ENCODE peak calls at places on chromosomes 11 and 22, in five cellular contexts. One of them, this sample, is unnamed.

GRCh38 chr22:41561788-41562187 is 978 bp downstream of the CSDC2 start:
- DNase-seq in left ventricle myocardium inferior: peak; percentile 67
- DNase-seq in coronary artery: no peak
- DNase-seq in bronchial epithelial cell: no peak
- DNase-seq in AG09309: no peak
- DNase-seq in this sample: no peak

GRCh38 chr11:113014731-113015455 is 53.7 kb downstream of the NCAM1 start:
- DNase-seq in left ventricle myocardium inferior: peak; percentile 71
- DNase-seq in coronary artery: no peak
- DNase-seq in bronchial epithelial cell: peak; percentile 11
- DNase-seq in AG09309: no peak
- DNase-seq in this sample: no peak

GRCh38 chr22:47138898-47139789 is 376.7 kb downstream of the TBC1D22A start:
- DNase-seq in left ventricle myocardium inferior: no peak
- DNase-seq in coronary artery: no peak
- DNase-seq in bronchial epithelial cell: no peak
- DNase-seq in AG09309: no peak
- DNase-seq in this sample: no peak

GRCh38 chr11:57424137-57424801 is 2.7 kb downstream of the SLC43A3 start:
- DNase-seq in left ventricle myocardium inferior: no peak
- DNase-seq in coronary artery: no peak
- DNase-seq in bronchial epithelial cell: no peak
- DNase-seq in AG09309: no peak
- DNase-seq in this sample: no peak

GRCh38 chr11:16603890-16604783 is 134.3 kb upstream of the C11orf58 start:
- DNase-seq in left ventricle myocardium inferior: peak; percentile 71
- DNase-seq in coronary artery: peak; percentile 86
- DNase-seq in bronchial epithelial cell: no peak
- DNase-seq in AG09309: no peak
- DNase-seq in this sample: no peak

GRCh38 chr11:5703741-5704536 is 14.3 kb downstream of the TRIM22 start:
- DNase-seq in left ventricle myocardium inferior: no peak
- DNase-seq in coronary artery: no peak
- DNase-seq in bronchial epithelial cell: no peak
- DNase-seq in AG09309: no peak
- DNase-seq in this sample: no peak

GRCh38 chr22:36289406-36289870 is 36.5 kb downstream of the APOL1 start:
- DNase-seq in left ventricle myocardium inferior: no peak
- DNase-seq in coronary artery: no peak
- DNase-seq in bronchial epithelial cell: no peak
- DNase-seq in AG09309: no peak
- DNase-seq in this sample: no peak

GRCh38 chr22:20653795-20654342 is 120.0 kb upstream of the SERPIND1 start:
- DNase-seq in left ventricle myocardium inferior: no peak
- DNase-seq in coronary artery: no peak
- DNase-seq in bronchial epithelial cell: no peak
- DNase-seq in AG09309: no peak
- DNase-seq in this sample: peak; percentile 44

GRCh38 chr11:61905067-61905696 is 12.2 kb downstream of the RAB3IL1 start:
- DNase-seq in left ventricle myocardium inferior: no peak
- DNase-seq in coronary artery: no peak
- DNase-seq in bronchial epithelial cell: no peak
- DNase-seq in AG09309: no peak
- DNase-seq in this sample: no peak

GRCh38 chr11:61906522-61906909 is 10.8 kb downstream of the RAB3IL1 start:
- DNase-seq in left ventricle myocardium inferior: no peak
- DNase-seq in coronary artery: no peak
- DNase-seq in bronchial epithelial cell: no peak
- DNase-seq in AG09309: no peak
- DNase-seq in this sample: no peak

GRCh38 chr11:61903845-61904244 is 12.5 kb upstream of the FADS3 start:
- DNase-seq in left ventricle myocardium inferior: no peak
- DNase-seq in coronary artery: no peak
- DNase-seq in bronchial epithelial cell: no peak
- DNase-seq in AG09309: no peak
- DNase-seq in this sample: no peak

GRCh38 chr11:61905801-61906521 is 11.4 kb downstream of the RAB3IL1 start:
- DNase-seq in left ventricle myocardium inferior: no peak
- DNase-seq in coronary artery: no peak
- DNase-seq in bronchial epithelial cell: no peak
- DNase-seq in AG09309: no peak
- DNase-seq in this sample: no peak

GRCh38 chr11:61904539-61905048 is 12.8 kb downstream of the RAB3IL1 start:
- DNase-seq in left ventricle myocardium inferior: no peak
- DNase-seq in coronary artery: no peak
- DNase-seq in bronchial epithelial cell: peak; percentile 32
- DNase-seq in AG09309: no peak
- DNase-seq in this sample: no peak
- TF ChIP-seq CTCF in left ventricle myocardium inferior: no peak
- TF ChIP-seq CTCF in coronary artery: no peak
- TF ChIP-seq CTCF in bronchial epithelial cell: no peak
- TF ChIP-seq CTCF in AG09309: no peak
- TF ChIP-seq CTCF in this sample: no peak

GRCh38 chr11:24779791-24780190 is 282.9 kb downstream of the LUZP2 start:
- DNase-seq in left ventricle myocardium inferior: no peak
- DNase-seq in coronary artery: no peak
- DNase-seq in bronchial epithelial cell: peak; percentile 10
- DNase-seq in AG09309: no peak
- DNase-seq in this sample: no peak
- TF ChIP-seq CTCF in left ventricle myocardium inferior: peak; percentile 22
- TF ChIP-seq CTCF in coronary artery: no peak
- TF ChIP-seq CTCF in bronchial epithelial cell: peak; percentile 36
- TF ChIP-seq CTCF in AG09309: no peak
- TF ChIP-seq CTCF in this sample: peak; percentile 18

GRCh38 chr11:13206086-13206640 is 71.4 kb upstream of the BMAL1 start:
- DNase-seq in left ventricle myocardium inferior: no peak
- DNase-seq in coronary artery: no peak
- DNase-seq in bronchial epithelial cell: no peak
- DNase-seq in AG09309: no peak
- DNase-seq in this sample: no peak

GRCh38 chr11:13207665-13208594 is 69.7 kb upstream of the BMAL1 start:
- DNase-seq in left ventricle myocardium inferior: no peak
- DNase-seq in coronary artery: no peak
- DNase-seq in bronchial epithelial cell: peak; percentile 85
- DNase-seq in AG09309: peak; percentile 73
- DNase-seq in this sample: no peak

GRCh38 chr11:13208921-13209320 is 68.7 kb upstream of the BMAL1 start:
- DNase-seq in left ventricle myocardium inferior: no peak
- DNase-seq in coronary artery: no peak
- DNase-seq in bronchial epithelial cell: no peak
- DNase-seq in AG09309: no peak
- DNase-seq in this sample: no peak

GRCh38 chr11:13205446-13205845 is 72.1 kb upstream of the BMAL1 start:
- DNase-seq in left ventricle myocardium inferior: no peak
- DNase-seq in coronary artery: no peak
- DNase-seq in bronchial epithelial cell: no peak
- DNase-seq in AG09309: no peak
- DNase-seq in this sample: no peak

DNA sequence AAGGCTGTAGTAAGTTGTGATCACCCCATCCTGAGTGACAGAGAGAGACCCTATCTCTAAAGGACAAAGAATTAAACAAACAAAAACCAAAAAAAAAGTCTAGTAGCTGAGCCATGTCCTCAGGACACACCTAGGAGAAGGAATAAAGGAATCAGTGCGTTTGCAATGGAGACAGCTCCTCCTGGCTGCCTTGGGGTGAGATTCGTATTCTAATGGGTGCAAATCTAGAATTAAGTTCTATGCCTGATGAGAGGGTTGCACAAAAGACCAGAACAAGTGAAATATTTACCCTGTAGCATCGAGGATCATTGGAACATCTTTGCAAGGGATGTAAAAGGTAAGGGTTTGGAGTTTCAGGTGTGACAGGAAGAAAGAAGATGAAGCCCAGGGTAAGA is 70.3 kb upstream of the BMAL1 start:
- DNase-seq in left ventricle myocardium inferior: no peak
- DNase-seq in coronary artery: no peak
- DNase-seq in bronchial epithelial cell: peak; percentile 46
- DNase-seq in AG09309: no peak
- DNase-seq in this sample: no peak
- TF ChIP-seq CTCF in left ventricle myocardium inferior: no peak
- TF ChIP-seq CTCF in coronary artery: no peak
- TF ChIP-seq CTCF in bronchial epithelial cell: peak; percentile 62
- TF ChIP-seq CTCF in AG09309: no peak
- TF ChIP-seq CTCF in this sample: peak; percentile 13

GRCh38 chr11:32289701-32290100 is 145.6 kb downstream of the WT1 start:
- DNase-seq in left ventricle myocardium inferior: no peak
- DNase-seq in coronary artery: no peak
- DNase-seq in bronchial epithelial cell: no peak
- DNase-seq in AG09309: no peak
- DNase-seq in this sample: no peak

GRCh38 chr11:32290783-32291182 is 144.6 kb downstream of the WT1 start:
- DNase-seq in left ventricle myocardium inferior: no peak
- DNase-seq in coronary artery: no peak
- DNase-seq in bronchial epithelial cell: no peak
- DNase-seq in AG09309: no peak
- DNase-seq in this sample: no peak

GRCh38 chr11:32288276-32288675 is 147.1 kb downstream of the WT1 start:
- DNase-seq in left ventricle myocardium inferior: no peak
- DNase-seq in coronary artery: no peak
- DNase-seq in bronchial epithelial cell: no peak
- DNase-seq in AG09309: no peak
- DNase-seq in this sample: no peak
- TF ChIP-seq CTCF in left ventricle myocardium inferior: no peak
- TF ChIP-seq CTCF in coronary artery: no peak
- TF ChIP-seq CTCF in bronchial epithelial cell: no peak
- TF ChIP-seq CTCF in AG09309: no peak
- TF ChIP-seq CTCF in this sample: no peak

DNA sequence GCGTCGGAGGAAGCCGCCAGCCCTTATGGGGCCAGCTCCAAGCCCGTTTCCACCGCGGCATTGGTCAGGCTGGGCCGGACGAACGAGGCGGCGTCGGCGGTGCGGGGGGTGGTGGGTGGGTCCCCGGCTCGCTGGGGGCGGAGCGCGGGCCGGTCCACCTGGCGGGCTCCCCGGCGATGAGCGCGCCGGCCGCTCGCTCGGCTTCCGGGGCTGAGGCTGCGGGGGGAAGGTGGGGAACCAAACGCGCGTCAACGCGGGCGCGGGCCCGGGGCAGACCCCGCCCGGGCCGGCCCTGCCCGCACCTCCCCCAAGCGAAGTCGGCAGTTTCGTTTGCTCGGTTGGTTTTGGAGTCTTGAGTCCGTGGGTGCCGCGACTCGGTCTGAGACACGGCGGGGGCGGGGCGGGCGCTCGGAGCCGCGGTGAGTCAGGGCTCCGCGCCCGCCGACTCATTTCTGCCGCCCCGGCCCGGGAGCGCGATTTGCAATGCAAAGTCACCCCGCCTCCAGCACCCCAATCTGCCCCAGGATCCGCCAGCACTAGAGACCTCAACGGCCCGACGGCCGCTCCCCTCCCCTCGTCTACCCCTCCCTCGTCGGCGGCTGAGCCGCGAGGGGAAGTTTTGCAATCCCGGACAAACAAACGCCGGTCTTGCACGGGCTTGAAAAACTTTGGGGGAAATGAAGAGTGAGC is 1.3 kb downstream of the ASCL2 start:
- DNase-seq in left ventricle myocardium inferior: peak; percentile 51
- DNase-seq in coronary artery: peak; percentile 73
- DNase-seq in bronchial epithelial cell: peak; percentile 78
- DNase-seq in AG09309: no peak
- DNase-seq in this sample: no peak
- TF ChIP-seq CTCF in left ventricle myocardium inferior: no peak
- TF ChIP-seq CTCF in coronary artery: no peak
- TF ChIP-seq CTCF in bronchial epithelial cell: no peak
- TF ChIP-seq CTCF in AG09309: no peak
- TF ChIP-seq CTCF in this sample: no peak

GRCh38 chr11:76707293-76707825 is 36.8 kb upstream of the LRRC32 start:
- DNase-seq in left ventricle myocardium inferior: no peak
- DNase-seq in coronary artery: no peak
- DNase-seq in bronchial epithelial cell: no peak
- DNase-seq in AG09309: no peak
- DNase-seq in this sample: no peak

GRCh38 chr11:76709259-76709658 is 38.7 kb upstream of the LRRC32 start:
- DNase-seq in left ventricle myocardium inferior: no peak
- DNase-seq in coronary artery: no peak
- DNase-seq in bronchial epithelial cell: no peak
- DNase-seq in AG09309: no peak
- DNase-seq in this sample: no peak

GRCh38 chr11:76712125-76712524 is 41.6 kb upstream of the LRRC32 start:
- DNase-seq in left ventricle myocardium inferior: no peak
- DNase-seq in coronary artery: no peak
- DNase-seq in bronchial epithelial cell: no peak
- DNase-seq in AG09309: no peak
- DNase-seq in this sample: no peak

GRCh38 chr11:76706667-76707066 is 36.1 kb upstream of the LRRC32 start:
- DNase-seq in left ventricle myocardium inferior: no peak
- DNase-seq in coronary artery: no peak
- DNase-seq in bronchial epithelial cell: peak; percentile 50
- DNase-seq in AG09309: no peak
- DNase-seq in this sample: no peak

DNA sequence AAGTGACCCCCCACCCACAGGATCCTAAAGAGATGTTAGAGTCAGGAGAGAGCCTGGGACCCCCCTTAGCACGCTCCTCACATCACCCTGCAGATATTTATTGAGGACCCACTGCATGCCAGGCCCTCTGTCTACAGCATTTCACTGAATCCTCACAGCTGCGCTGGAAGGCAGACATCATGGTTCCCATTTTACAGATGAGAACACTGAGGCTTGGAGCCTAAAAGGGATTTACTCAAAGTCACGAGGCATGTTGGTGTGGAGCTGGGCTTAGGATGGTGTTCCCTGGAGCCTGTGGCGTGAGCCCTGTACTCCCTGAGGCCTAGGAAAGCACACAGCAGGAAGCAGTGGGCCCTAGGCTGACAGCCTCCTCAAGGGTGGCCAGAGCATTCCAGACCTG is 39.2 kb upstream of the LRRC32 start:
- DNase-seq in left ventricle myocardium inferior: no peak
- DNase-seq in coronary artery: no peak
- DNase-seq in bronchial epithelial cell: no peak
- DNase-seq in AG09309: no peak
- DNase-seq in this sample: no peak
- TF ChIP-seq CTCF in left ventricle myocardium inferior: no peak
- TF ChIP-seq CTCF in coronary artery: no peak
- TF ChIP-seq CTCF in bronchial epithelial cell: no peak
- TF ChIP-seq CTCF in AG09309: no peak
- TF ChIP-seq CTCF in this sample: no peak